ENCODE peak calls at places on chromosomes 1 and 21, in five cellular contexts. S, T, P, Y and V are unnamed samples.

GRCh38 chr21:14687277-14687642 is 141.1 kb upstream of the SAMSN1 start:
- DNase-seq in S (no peak), Y (no peak), T (no peak), P (no peak), V (no peak)

GRCh38 chr1:98053471-98054366 is 132.9 kb upstream of the DPYD start:
- DNase-seq in P (peak; percentile 69), S (peak; percentile 81), Y (peak; percentile 46), T (peak; percentile 50), V (no peak)

GRCh38 chr1:217332426-217333065 is 298.3 kb downstream of the GPATCH2 start:
- DNase-seq in T (no peak), S (no peak), Y (no peak), P (no peak), V (no peak)

GRCh38 chr1:19804786-19805390 is 5.2 kb upstream of the TMCO4 start:
- DNase-seq in Y (no peak), S (no peak), P (no peak), T (no peak), V (no peak)

GRCh38 chr1:3243304-3243703 is 174.3 kb downstream of the PRDM16 start:
- DNase-seq in Y (no peak), S (no peak), P (no peak), T (no peak), V (no peak)

GRCh38 chr1:51264470-51264869 is 28.4 kb downstream of the RNF11 start:
- DNase-seq in Y (no peak), P (peak; percentile 71), S (no peak), T (no peak), V (no peak)

GRCh38 chr1:241310451-241310850 is 46.6 kb downstream of the RGS7 start:
- DNase-seq in T (no peak), Y (no peak), P (no peak), S (no peak), V (no peak)

GRCh38 chr1:21293537-21294265 is 3.4 kb upstream of the ECE1 start:
- DNase-seq in S (peak; percentile 65), Y (peak; percentile 69), T (peak; percentile 71), P (no peak), V (no peak)

GRCh38 chr1:45752441-45753052 is 2.1 kb upstream of the IPP start:
- DNase-seq in S (no peak), Y (no peak), P (no peak), T (no peak), V (no peak)

GRCh38 chr1:235017719-235018118 is 110.9 kb downstream of the TOMM20 start:
- DNase-seq in Y (no peak), T (no peak), S (no peak), P (no peak), V (no peak)

GRCh38 chr1:201295346-201295745 is 12.0 kb downstream of the PKP1 start:
- DNase-seq in P (no peak), Y (no peak), S (no peak), T (no peak), V (no peak)

GRCh38 chr1:116318897-116319296 is 54.1 kb upstream of the ATP1A1 start:
- DNase-seq in Y (no peak), T (no peak), S (no peak), P (no peak), V (no peak)